ENCODE peak calls at places on chromosomes 6 and 20, in six cellular contexts. B is IMR-90, L is lower lobe of right lung, P is body of pancreas, O is neural progenitor cell, I is uterus. A is an unnamed sample. For H3K4me1 and H3K36me3, the result is how much of the 10 kb centered on the place peaks cover.

GRCh38 chr20:58117944-58118343 is 110.5 kb downstream of the ANKRD60 start:
- DNase-seq in B (no peak), L (no peak), P (no peak), O (no peak), I (no peak), A (no peak)

GRCh38 chr6:161139766-161140553 is 133.9 kb downstream of the AGPAT4 start:
- DNase-seq in B (peak), L (no peak), P (peak), O (no peak), I (peak), A (peak)

GRCh38 chr20:25867776-25868649 is 171.4 kb upstream of the ZNF337 start:
- DNase-seq in B (peak), L (peak), P (peak), O (peak), I (peak), A (peak)

GRCh38 chr6:25774120-25774730 is 19.7 kb downstream of the SLC17A4 start:
- DNase-seq in B (no peak), L (no peak), P (no peak), O (peak), I (no peak), A (no peak)

GRCh38 chr20:36862857-36863668 is 12.9 kb upstream of the TLDC2 start:
- DNase-seq in B (no peak), L (no peak), P (no peak), O (peak), I (no peak), A (no peak)

GRCh38 chr6:156618600-156619205 is 158.5 kb upstream of the ARID1B start:
- DNase-seq in B (no peak), L (no peak), P (no peak), O (peak), I (no peak), A (no peak)

GRCh38 chr20:11581271-11581670 is 336.4 kb upstream of the BTBD3 start:
- DNase-seq in B (no peak), L (no peak), P (no peak), O (peak), I (no peak), A (no peak)

GRCh38 chr6:149031545-149032317 is 284.9 kb downstream of the UST start:
- DNase-seq in B (peak), L (no peak), P (no peak), O (no peak), I (peak), A (peak)

GRCh38 chr6:35293681-35294080 is 3.9 kb upstream of the DEF6 start:
- DNase-seq in B (no peak), L (no peak), P (no peak), O (no peak), I (no peak), A (no peak)

GRCh38 chr6:139030539-139030938 is 2.0 kb downstream of the ABRACL start:
- DNase-seq in B (no peak), L (no peak), P (no peak), O (no peak), I (no peak), A (no peak)

GRCh38 chr6:67606905-67607828 is 1027.9 kb upstream of the ADGRB3 start:
- DNase-seq in B (peak), L (no peak), P (no peak), O (no peak), I (no peak), A (no peak)

GRCh38 chr6:165991341-165991740 is 176.3 kb downstream of the TBXT start:
- DNase-seq in B (no peak), L (no peak), P (no peak), O (no peak), I (no peak), A (no peak)

GRCh38 chr6:118985123-118985830 is 50.3 kb upstream of the MCM9 start:
- DNase-seq in B (no peak), L (no peak), P (no peak), O (no peak), I (no peak), A (no peak)

GRCh38 chr20:8424010-8424409 is 291.9 kb downstream of the PLCB1 start:
- DNase-seq in B (peak), L (no peak), P (no peak), O (no peak), I (no peak), A (no peak)
- H3K4me1 ChIP-seq in B (under half), L (under half), P (under half), O (under half), I (under half), A (under half)

DNA sequence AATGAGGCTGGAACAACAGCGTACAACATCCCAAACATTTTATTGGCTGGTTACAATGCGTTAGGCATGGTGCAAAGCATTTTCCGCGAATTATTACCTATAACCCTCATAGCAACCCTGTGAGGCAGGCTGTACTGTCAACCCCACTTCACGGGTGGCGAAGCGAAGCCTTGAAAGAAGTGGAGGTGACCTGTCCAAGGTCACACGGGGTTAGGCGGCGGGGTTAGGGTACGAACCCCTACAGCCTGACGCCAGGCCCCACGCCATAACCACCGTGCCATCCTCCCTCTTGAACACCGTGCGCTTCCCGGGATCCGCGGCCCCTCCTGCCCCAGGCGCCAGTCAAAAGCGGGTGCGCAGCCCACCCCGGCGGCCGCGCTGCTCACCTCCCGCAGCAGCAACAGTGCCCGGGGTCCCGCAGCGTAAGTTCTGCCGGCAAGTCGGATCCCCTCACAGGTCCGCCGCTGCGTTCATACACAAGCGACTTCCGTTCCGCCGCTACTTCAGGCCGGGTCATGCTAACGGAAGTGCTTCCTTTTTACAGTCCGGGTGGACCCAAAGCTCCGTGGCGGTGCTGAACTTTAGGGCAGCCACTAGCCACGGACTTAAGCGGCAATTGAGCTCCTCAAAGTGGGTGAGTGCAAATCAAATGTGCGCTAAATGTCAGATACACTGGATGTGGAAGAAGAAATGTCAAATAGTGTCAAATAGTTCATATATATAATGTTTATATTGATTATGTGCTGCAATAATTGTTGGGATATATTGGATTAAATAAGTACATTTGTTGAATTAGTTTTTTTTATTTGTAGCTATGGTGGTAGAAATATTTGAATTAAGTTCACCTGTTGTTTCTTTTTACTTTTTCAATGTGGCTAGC is at the start of gene CDK5RAP1:
- DNase-seq in B (peak), L (peak), P (peak), O (peak), I (peak), A (peak)
- TF ChIP-seq CTCF in B (no peak), L (no peak), P (no peak), O (no peak), I (no peak), A (no peak)

GRCh38 chr6:41648921-41649320 is 10.7 kb downstream of the MDFI start:
- DNase-seq in B (no peak), L (peak), P (no peak), O (no peak), I (no peak), A (no peak)
- H3K36me3 ChIP-seq in B (under half), L (under half), P (under half), O (under half), I (under half), A (under half)

DNA sequence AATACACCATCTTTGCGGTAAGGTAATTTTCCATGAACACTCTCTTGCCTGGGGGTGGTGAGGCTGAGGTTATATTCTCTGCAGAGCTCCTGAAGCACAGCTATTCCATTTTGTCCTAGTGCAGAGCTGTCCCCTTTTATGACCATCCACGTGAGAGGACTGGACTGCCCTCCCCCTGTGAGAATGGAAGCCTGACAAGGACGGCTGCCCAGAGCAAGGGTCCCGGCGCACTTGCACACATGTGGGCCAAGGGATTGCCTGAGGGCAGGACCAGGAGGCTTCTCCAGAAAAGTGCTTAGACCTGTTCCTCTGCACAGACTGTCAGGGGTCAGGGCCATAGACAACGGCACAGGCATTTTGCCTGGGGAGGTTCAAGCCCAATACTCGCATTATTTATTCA is 48.2 kb downstream of the SLC22A23 start:
- DNase-seq in B (no peak), L (no peak), P (no peak), O (no peak), I (no peak), A (no peak)
- H3K4me1 ChIP-seq in B (under half), L (under half), P (half or more), O (under half), I (under half), A (under half)

DNA sequence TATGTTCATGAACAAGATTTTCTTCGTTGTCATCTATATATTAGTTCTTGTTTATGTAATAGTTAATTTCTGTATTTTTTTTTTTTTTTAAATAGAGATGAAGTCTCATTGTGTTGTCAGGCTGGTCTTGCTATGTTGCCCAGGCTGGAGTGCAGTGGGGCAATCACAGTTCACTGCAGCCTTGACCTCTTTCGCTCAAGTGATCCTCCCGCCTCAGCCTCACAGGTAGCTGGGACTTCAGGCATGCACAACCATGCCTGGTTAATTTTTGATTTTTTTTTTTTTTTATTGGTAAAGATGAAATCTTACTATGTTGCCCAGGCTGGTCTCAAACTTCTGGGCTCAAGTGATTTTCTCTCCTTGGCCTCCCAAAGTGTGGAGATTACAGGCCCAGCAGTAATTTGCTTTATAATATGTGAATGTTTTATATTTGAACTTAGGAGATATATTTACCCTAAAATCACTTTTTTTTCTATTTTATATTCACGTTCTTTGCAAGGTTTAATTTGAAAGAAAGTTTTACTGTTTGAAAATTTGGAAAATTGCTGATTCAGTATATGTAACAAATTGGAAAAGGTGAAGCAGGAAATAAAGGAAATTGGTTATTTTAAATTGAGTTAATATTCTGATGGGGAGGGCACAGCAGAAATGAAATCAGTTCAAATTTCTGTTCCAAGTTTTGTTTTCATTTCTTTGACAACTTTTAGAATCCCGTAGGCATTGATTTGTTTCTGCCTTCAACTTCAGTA is 56.2 kb downstream of the ZFAND3 start:
- DNase-seq in B (no peak), L (no peak), P (no peak), O (no peak), I (no peak), A (no peak)
- TF ChIP-seq CTCF in B (no peak), L (no peak), P (no peak), O (no peak), I (no peak), A (no peak)

GRCh38 chr20:4795394-4795793 is 73.7 kb downstream of the PRND start:
- DNase-seq in B (peak), L (no peak), P (no peak), O (no peak), I (no peak), A (no peak)
- H3K36me3 ChIP-seq in B (under half), L (half or more), P (under half), O (under half), I (under half), A (under half)

GRCh38 chr20:5126512-5127203 is at the start of gene CDS2:
- DNase-seq in B (peak), L (peak), P (peak), O (peak), I (peak), A (peak)
- H3K4me1 ChIP-seq in B (under half), L (under half), P (under half), O (under half), I (under half), A (under half)

GRCh38 chr6:147806697-147807096 is 298.2 kb downstream of the SAMD5 start:
- DNase-seq in B (no peak), L (no peak), P (no peak), O (no peak), I (no peak), A (no peak)
- TF ChIP-seq CTCF in B (no peak), L (no peak), P (no peak), O (peak), I (no peak), A (no peak)

DNA sequence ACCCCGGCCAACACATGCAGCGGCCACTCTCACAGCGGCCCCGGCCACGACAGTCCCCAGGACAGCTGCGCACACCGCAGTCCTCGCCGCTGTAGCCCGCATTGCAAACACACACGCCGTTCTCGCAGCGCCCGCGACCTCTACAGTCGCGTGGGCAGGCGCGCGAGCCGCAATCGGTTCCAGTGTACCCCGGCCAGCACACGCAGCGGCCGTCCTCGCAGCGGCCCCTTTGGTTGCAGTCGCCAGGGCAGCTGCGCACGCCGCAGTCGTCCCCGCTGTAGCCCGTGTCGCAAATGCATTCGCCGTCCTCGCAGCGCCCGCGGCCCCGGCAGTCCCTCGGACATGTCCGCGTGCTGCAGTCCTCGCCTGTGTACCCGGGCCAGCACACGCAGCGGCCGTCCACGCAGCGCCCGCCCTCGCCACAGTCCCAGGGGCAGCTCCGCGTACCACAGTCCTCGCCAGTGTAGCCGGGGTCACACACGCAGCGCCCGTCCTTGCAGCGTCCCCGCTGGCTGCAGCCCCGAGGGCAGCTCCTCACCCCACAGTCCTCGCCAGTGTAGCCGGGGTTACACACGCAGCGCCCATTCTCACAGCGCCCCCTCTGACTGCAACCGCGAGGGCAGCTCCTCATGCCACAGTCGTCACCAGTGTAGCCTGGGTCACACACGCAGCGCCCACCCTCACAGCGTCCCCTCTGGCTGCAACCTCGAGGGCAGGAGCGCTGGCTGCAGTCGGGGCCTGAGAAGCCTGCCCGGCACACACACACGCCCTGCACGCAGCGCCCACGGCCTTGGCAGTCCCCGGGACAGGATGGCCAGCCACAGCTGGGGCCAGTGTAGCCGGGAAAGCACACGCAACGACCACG is 12.5 kb downstream of the TNXB start:
- DNase-seq in B (no peak), L (no peak), P (no peak), O (no peak), I (no peak), A (no peak)
- H3K36me3 ChIP-seq in B (under half), L (under half), P (under half), O (under half), I (under half), A (under half)

DNA sequence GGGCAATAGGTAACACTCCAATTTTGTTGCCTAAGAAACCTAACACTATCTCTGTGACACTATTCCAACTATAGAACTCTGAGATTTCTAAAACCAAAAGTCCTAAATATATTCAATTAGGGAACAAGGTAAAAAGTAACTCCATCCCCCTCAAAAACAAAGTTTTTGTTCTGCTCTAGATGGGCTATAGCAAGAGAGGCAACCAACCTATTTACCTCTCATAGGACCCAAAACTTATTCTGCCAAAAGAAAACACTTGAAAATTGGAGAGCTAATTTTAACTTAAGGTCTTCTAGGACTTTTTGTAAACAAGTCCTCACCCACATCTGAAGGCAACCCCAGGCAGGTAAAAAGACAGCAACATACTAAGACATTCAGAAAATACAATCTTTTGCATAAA is 7.7 kb downstream of the RBM39 start:
- DNase-seq in B (no peak), L (no peak), P (no peak), O (no peak), I (no peak), A (no peak)
- H3K4me1 ChIP-seq in B (under half), L (half or more), P (half or more), O (under half), I (under half), A (under half)